ENCODE peak calls at places on chromosomes 5 and 9, in ten cellular contexts. One of them, this sample, is unnamed.

GRCh38 chr9:124809211-124809610 is 32.3 kb downstream of the OLFML2A start:
- DNase-seq in IMR-90: no peak
- DNase-seq in breast epithelium: no peak
- DNase-seq in fibroblast of villous mesenchyme: no peak
- DNase-seq in cardiac fibroblast: no peak
- DNase-seq in kidney: no peak
- DNase-seq in AG04450: no peak
- DNase-seq in upper lobe of left lung: no peak
- DNase-seq in brain microvascular endothelial cell: no peak
- DNase-seq in H1: no peak
- DNase-seq in this sample: no peak

GRCh38 chr5:35778259-35778769 is 78.4 kb upstream of the IL7R start:
- DNase-seq in IMR-90: no peak
- DNase-seq in breast epithelium: no peak
- DNase-seq in fibroblast of villous mesenchyme: no peak
- DNase-seq in cardiac fibroblast: no peak
- DNase-seq in kidney: no peak
- DNase-seq in AG04450: no peak
- DNase-seq in upper lobe of left lung: no peak
- DNase-seq in brain microvascular endothelial cell: no peak
- DNase-seq in H1: no peak
- DNase-seq in this sample: no peak

GRCh38 chr9:70924905-70925547 is 196.4 kb downstream of the TRPM3 start:
- DNase-seq in IMR-90: peak
- DNase-seq in breast epithelium: peak
- DNase-seq in fibroblast of villous mesenchyme: peak
- DNase-seq in cardiac fibroblast: peak
- DNase-seq in kidney: no peak
- DNase-seq in AG04450: peak
- DNase-seq in upper lobe of left lung: no peak
- DNase-seq in brain microvascular endothelial cell: peak
- DNase-seq in H1: no peak
- DNase-seq in this sample: peak

GRCh38 chr5:7745882-7746735 is 104.8 kb downstream of the CFAP90 start:
- DNase-seq in IMR-90: peak
- DNase-seq in breast epithelium: peak
- DNase-seq in fibroblast of villous mesenchyme: peak
- DNase-seq in cardiac fibroblast: peak
- DNase-seq in kidney: no peak
- DNase-seq in AG04450: peak
- DNase-seq in upper lobe of left lung: peak
- DNase-seq in brain microvascular endothelial cell: peak
- DNase-seq in H1: peak
- DNase-seq in this sample: peak

GRCh38 chr5:136814621-136815378 is 449.5 kb upstream of the TRPC7 start:
- DNase-seq in IMR-90: peak
- DNase-seq in breast epithelium: no peak
- DNase-seq in fibroblast of villous mesenchyme: peak
- DNase-seq in cardiac fibroblast: peak
- DNase-seq in kidney: no peak
- DNase-seq in AG04450: no peak
- DNase-seq in upper lobe of left lung: no peak
- DNase-seq in brain microvascular endothelial cell: no peak
- DNase-seq in H1: no peak
- DNase-seq in this sample: no peak

GRCh38 chr9:130980526-130980925 is 28.4 kb upstream of the LAMC3 start:
- DNase-seq in IMR-90: no peak
- DNase-seq in breast epithelium: no peak
- DNase-seq in fibroblast of villous mesenchyme: no peak
- DNase-seq in cardiac fibroblast: no peak
- DNase-seq in kidney: no peak
- DNase-seq in AG04450: no peak
- DNase-seq in upper lobe of left lung: no peak
- DNase-seq in brain microvascular endothelial cell: no peak
- DNase-seq in H1: no peak
- DNase-seq in this sample: no peak

GRCh38 chr9:107569171-107569570 is 79.6 kb upstream of the KLF4 start:
- DNase-seq in IMR-90: peak
- DNase-seq in breast epithelium: no peak
- DNase-seq in fibroblast of villous mesenchyme: peak
- DNase-seq in cardiac fibroblast: no peak
- DNase-seq in kidney: no peak
- DNase-seq in AG04450: no peak
- DNase-seq in upper lobe of left lung: no peak
- DNase-seq in brain microvascular endothelial cell: no peak
- DNase-seq in H1: no peak
- DNase-seq in this sample: peak

GRCh38 chr9:136991993-136992818 is at the start of gene PAXX:
- DNase-seq in IMR-90: peak
- DNase-seq in breast epithelium: peak
- DNase-seq in fibroblast of villous mesenchyme: peak
- DNase-seq in cardiac fibroblast: peak
- DNase-seq in kidney: peak
- DNase-seq in AG04450: peak
- DNase-seq in upper lobe of left lung: peak
- DNase-seq in brain microvascular endothelial cell: peak
- DNase-seq in H1: peak
- DNase-seq in this sample: peak

GRCh38 chr5:138452720-138453119 is 12.6 kb upstream of the EGR1 start:
- DNase-seq in IMR-90: no peak
- DNase-seq in breast epithelium: no peak
- DNase-seq in fibroblast of villous mesenchyme: no peak
- DNase-seq in cardiac fibroblast: no peak
- DNase-seq in kidney: no peak
- DNase-seq in AG04450: no peak
- DNase-seq in upper lobe of left lung: no peak
- DNase-seq in brain microvascular endothelial cell: no peak
- DNase-seq in H1: no peak
- DNase-seq in this sample: no peak

GRCh38 chr5:87944553-87945320 is 323.9 kb downstream of the TMEM161B start:
- DNase-seq in IMR-90: no peak
- DNase-seq in breast epithelium: no peak
- DNase-seq in fibroblast of villous mesenchyme: no peak
- DNase-seq in cardiac fibroblast: no peak
- DNase-seq in kidney: no peak
- DNase-seq in AG04450: no peak
- DNase-seq in upper lobe of left lung: no peak
- DNase-seq in brain microvascular endothelial cell: no peak
- DNase-seq in H1: no peak
- DNase-seq in this sample: peak

GRCh38 chr9:98231770-98232478 is 23.5 kb downstream of the TBC1D2 start:
- DNase-seq in IMR-90: peak
- DNase-seq in breast epithelium: no peak
- DNase-seq in fibroblast of villous mesenchyme: peak
- DNase-seq in cardiac fibroblast: peak
- DNase-seq in kidney: no peak
- DNase-seq in AG04450: peak
- DNase-seq in upper lobe of left lung: no peak
- DNase-seq in brain microvascular endothelial cell: peak
- DNase-seq in H1: no peak
- DNase-seq in this sample: peak

GRCh38 chr5:57442080-57442839 is 40.4 kb downstream of the ACTBL2 start:
- DNase-seq in IMR-90: peak
- DNase-seq in breast epithelium: peak
- DNase-seq in fibroblast of villous mesenchyme: peak
- DNase-seq in cardiac fibroblast: peak
- DNase-seq in kidney: no peak
- DNase-seq in AG04450: peak
- DNase-seq in upper lobe of left lung: no peak
- DNase-seq in brain microvascular endothelial cell: peak
- DNase-seq in H1: no peak
- DNase-seq in this sample: peak

GRCh38 chr5:139760066-139761056 is 35.2 kb upstream of the PSD2 start:
- DNase-seq in IMR-90: peak
- DNase-seq in breast epithelium: no peak
- DNase-seq in fibroblast of villous mesenchyme: no peak
- DNase-seq in cardiac fibroblast: no peak
- DNase-seq in kidney: peak
- DNase-seq in AG04450: no peak
- DNase-seq in upper lobe of left lung: no peak
- DNase-seq in brain microvascular endothelial cell: peak
- DNase-seq in H1: no peak
- DNase-seq in this sample: peak

GRCh38 chr5:176603091-176603490 is 6.9 kb downstream of the GPRIN1 start:
- DNase-seq in IMR-90: no peak
- DNase-seq in breast epithelium: no peak
- DNase-seq in fibroblast of villous mesenchyme: no peak
- DNase-seq in cardiac fibroblast: no peak
- DNase-seq in kidney: no peak
- DNase-seq in AG04450: no peak
- DNase-seq in upper lobe of left lung: no peak
- DNase-seq in brain microvascular endothelial cell: no peak
- DNase-seq in H1: no peak
- DNase-seq in this sample: no peak

GRCh38 chr5:173689713-173690360 is 73.4 kb upstream of the BOD1 start:
- DNase-seq in IMR-90: no peak
- DNase-seq in breast epithelium: peak
- DNase-seq in fibroblast of villous mesenchyme: no peak
- DNase-seq in cardiac fibroblast: no peak
- DNase-seq in kidney: no peak
- DNase-seq in AG04450: no peak
- DNase-seq in upper lobe of left lung: no peak
- DNase-seq in brain microvascular endothelial cell: no peak
- DNase-seq in H1: no peak
- DNase-seq in this sample: peak

GRCh38 chr9:129209580-129209979 is 31.5 kb upstream of the IER5L start:
- DNase-seq in IMR-90: no peak
- DNase-seq in breast epithelium: no peak
- DNase-seq in fibroblast of villous mesenchyme: no peak
- DNase-seq in cardiac fibroblast: no peak
- DNase-seq in kidney: no peak
- DNase-seq in AG04450: no peak
- DNase-seq in upper lobe of left lung: no peak
- DNase-seq in brain microvascular endothelial cell: no peak
- DNase-seq in H1: no peak
- DNase-seq in this sample: no peak
- H3K4me3 ChIP-seq in IMR-90: no peak
- H3K4me3 ChIP-seq in breast epithelium: no peak
- H3K4me3 ChIP-seq in fibroblast of villous mesenchyme: no peak
- H3K4me3 ChIP-seq in cardiac fibroblast: no peak
- H3K4me3 ChIP-seq in kidney: no peak
- H3K4me3 ChIP-seq in AG04450: no peak
- H3K4me3 ChIP-seq in upper lobe of left lung: no peak
- H3K4me3 ChIP-seq in brain microvascular endothelial cell: no peak
- H3K4me3 ChIP-seq in H1: peak
- H3K4me3 ChIP-seq in this sample: no peak

GRCh38 chr9:89310486-89311345 is at the start of gene CKS2:
- DNase-seq in IMR-90: peak
- DNase-seq in breast epithelium: peak
- DNase-seq in fibroblast of villous mesenchyme: peak
- DNase-seq in cardiac fibroblast: peak
- DNase-seq in kidney: peak
- DNase-seq in AG04450: peak
- DNase-seq in upper lobe of left lung: peak
- DNase-seq in brain microvascular endothelial cell: peak
- DNase-seq in H1: peak
- DNase-seq in this sample: peak
- TF ChIP-seq CTCF in IMR-90: no peak
- TF ChIP-seq CTCF in breast epithelium: no peak
- TF ChIP-seq CTCF in fibroblast of villous mesenchyme: no peak
- TF ChIP-seq CTCF in cardiac fibroblast: no peak
- TF ChIP-seq CTCF in kidney: no peak
- TF ChIP-seq CTCF in AG04450: no peak
- TF ChIP-seq CTCF in upper lobe of left lung: peak
- TF ChIP-seq CTCF in brain microvascular endothelial cell: no peak
- TF ChIP-seq CTCF in H1: no peak
- TF ChIP-seq CTCF in this sample: no peak

DNA sequence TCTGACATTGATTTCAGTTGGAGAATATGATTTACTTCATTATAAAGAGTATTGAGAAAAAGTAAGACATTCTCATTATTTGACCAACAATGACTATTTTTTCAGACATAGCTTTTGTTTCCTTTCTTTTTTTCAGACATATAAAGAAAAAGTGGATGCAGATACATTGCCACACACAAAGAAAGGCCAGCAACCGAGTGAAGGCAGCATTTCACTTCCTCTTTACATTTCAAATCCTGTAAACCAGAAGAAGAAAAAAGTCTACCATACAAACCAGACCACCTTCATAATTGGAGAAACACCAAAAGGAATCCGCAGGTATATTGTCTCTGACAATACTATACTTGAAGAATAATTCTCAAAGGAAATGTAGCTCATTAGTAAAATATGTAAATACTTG is 128.9 kb downstream of the ERCC6L2 start:
- DNase-seq in IMR-90: no peak
- DNase-seq in breast epithelium: no peak
- DNase-seq in fibroblast of villous mesenchyme: no peak
- DNase-seq in cardiac fibroblast: no peak
- DNase-seq in kidney: no peak
- DNase-seq in AG04450: no peak
- DNase-seq in upper lobe of left lung: no peak
- DNase-seq in brain microvascular endothelial cell: no peak
- DNase-seq in H1: no peak
- DNase-seq in this sample: no peak
- H3K4me3 ChIP-seq in IMR-90: no peak
- H3K4me3 ChIP-seq in breast epithelium: no peak
- H3K4me3 ChIP-seq in fibroblast of villous mesenchyme: no peak
- H3K4me3 ChIP-seq in cardiac fibroblast: no peak
- H3K4me3 ChIP-seq in kidney: no peak
- H3K4me3 ChIP-seq in AG04450: no peak
- H3K4me3 ChIP-seq in upper lobe of left lung: no peak
- H3K4me3 ChIP-seq in brain microvascular endothelial cell: no peak
- H3K4me3 ChIP-seq in H1: no peak
- H3K4me3 ChIP-seq in this sample: no peak

GRCh38 chr5:116569999-116570398 is 4.6 kb downstream of the SEMA6A start:
- DNase-seq in IMR-90: no peak
- DNase-seq in breast epithelium: no peak
- DNase-seq in fibroblast of villous mesenchyme: no peak
- DNase-seq in cardiac fibroblast: no peak
- DNase-seq in kidney: no peak
- DNase-seq in AG04450: no peak
- DNase-seq in upper lobe of left lung: no peak
- DNase-seq in brain microvascular endothelial cell: no peak
- DNase-seq in H1: no peak
- DNase-seq in this sample: no peak

GRCh38 chr5:116573279-116573616 is 1.4 kb downstream of the SEMA6A start:
- DNase-seq in IMR-90: no peak
- DNase-seq in breast epithelium: no peak
- DNase-seq in fibroblast of villous mesenchyme: no peak
- DNase-seq in cardiac fibroblast: no peak
- DNase-seq in kidney: peak
- DNase-seq in AG04450: no peak
- DNase-seq in upper lobe of left lung: peak
- DNase-seq in brain microvascular endothelial cell: no peak
- DNase-seq in H1: peak
- DNase-seq in this sample: peak

GRCh38 chr5:116573617-116574431 is 799 bp downstream of the SEMA6A start:
- DNase-seq in IMR-90: no peak
- DNase-seq in breast epithelium: no peak
- DNase-seq in fibroblast of villous mesenchyme: peak
- DNase-seq in cardiac fibroblast: peak
- DNase-seq in kidney: peak
- DNase-seq in AG04450: no peak
- DNase-seq in upper lobe of left lung: peak
- DNase-seq in brain microvascular endothelial cell: no peak
- DNase-seq in H1: no peak
- DNase-seq in this sample: peak

GRCh38 chr5:116572375-116573278 is 2.0 kb downstream of the SEMA6A start:
- DNase-seq in IMR-90: no peak
- DNase-seq in breast epithelium: no peak
- DNase-seq in fibroblast of villous mesenchyme: no peak
- DNase-seq in cardiac fibroblast: peak
- DNase-seq in kidney: peak
- DNase-seq in AG04450: no peak
- DNase-seq in upper lobe of left lung: peak
- DNase-seq in brain microvascular endothelial cell: no peak
- DNase-seq in H1: peak
- DNase-seq in this sample: peak

GRCh38 chr5:116571568-116572321 is 2.9 kb downstream of the SEMA6A start:
- DNase-seq in IMR-90: no peak
- DNase-seq in breast epithelium: no peak
- DNase-seq in fibroblast of villous mesenchyme: no peak
- DNase-seq in cardiac fibroblast: no peak
- DNase-seq in kidney: no peak
- DNase-seq in AG04450: no peak
- DNase-seq in upper lobe of left lung: no peak
- DNase-seq in brain microvascular endothelial cell: no peak
- DNase-seq in H1: no peak
- DNase-seq in this sample: peak
- TF ChIP-seq CTCF in IMR-90: no peak
- TF ChIP-seq CTCF in breast epithelium: no peak
- TF ChIP-seq CTCF in fibroblast of villous mesenchyme: no peak
- TF ChIP-seq CTCF in cardiac fibroblast: no peak
- TF ChIP-seq CTCF in kidney: no peak
- TF ChIP-seq CTCF in AG04450: no peak
- TF ChIP-seq CTCF in upper lobe of left lung: no peak
- TF ChIP-seq CTCF in brain microvascular endothelial cell: peak
- TF ChIP-seq CTCF in H1: no peak
- TF ChIP-seq CTCF in this sample: no peak

This sample was measured in choroid plexus epithelial cell.